ENCODE peak calls at places on chromosomes 13 and 19, in seven cellular contexts. A is NCI-H1092; U is stimulated activated CD8-positive, alpha-beta memory T cell treated with anti-CD3 and anti-CD28 coated beads, Interleukin-7, amount 100 ng/mL, for 48 hours; R is ascending aorta; C is activated CD8-positive, alpha-beta memory T cell treated with anti-CD3 and anti-CD28 coated beads, Interleukin-2, amount 50 U/mL, for 4 hours; D is activated CD4-positive, alpha-beta T cell treated with anti-CD3 and anti-CD28 coated beads for 1 hour; B is T follicular helper cell. F is an unnamed sample.

GRCh38 chr13:98570929-98571372 is 6.0 kb downstream of the STK24 start:
- DNase-seq in A (no peak), U (no peak), R (no peak), C (no peak), D (no peak), B (no peak), F (peak)

GRCh38 chr19:56372281-56372680 is 21.1 kb downstream of the ZNF582 start:
- DNase-seq in A (no peak), U (no peak), R (no peak), C (no peak), D (no peak), B (no peak), F (no peak)

GRCh38 chr13:80884031-80884785 is 543.3 kb upstream of the SPRY2 start:
- DNase-seq in A (no peak), U (no peak), R (no peak), C (no peak), D (no peak), B (no peak), F (no peak)

GRCh38 chr13:78609464-78610205 is 6.3 kb upstream of the POU4F1 start:
- DNase-seq in A (peak), U (no peak), R (no peak), C (no peak), D (no peak), B (no peak), F (no peak)

GRCh38 chr19:47075941-47076340 is 27.5 kb upstream of the TMEM160 start:
- DNase-seq in A (no peak), U (no peak), R (no peak), C (no peak), D (no peak), B (no peak), F (no peak)

GRCh38 chr13:76887070-76887563 is 912 bp upstream of the KCTD12 start:
- DNase-seq in A (no peak), U (no peak), R (no peak), C (no peak), D (no peak), B (no peak), F (no peak)

GRCh38 chr19:45355910-45356309 is 14.5 kb downstream of the ERCC2 start:
- DNase-seq in A (no peak), U (no peak), R (no peak), C (no peak), D (no peak), B (no peak), F (no peak)

GRCh38 chr13:99977912-99978780 is 3.4 kb upstream of the ZIC2 start:
- DNase-seq in A (no peak), U (no peak), R (no peak), C (no peak), D (no peak), B (no peak), F (no peak)

GRCh38 chr19:10690351-10690781 is 10.9 kb upstream of the QTRT1 start:
- DNase-seq in A (no peak), U (no peak), R (no peak), C (no peak), D (no peak), B (no peak), F (no peak)

GRCh38 chr19:2998642-2999041 is 21.3 kb downstream of the TLE6 start:
- DNase-seq in A (no peak), U (no peak), R (no peak), C (no peak), D (no peak), B (no peak), F (no peak)

GRCh38 chr13:48849515-48849914 is 126.2 kb upstream of the FNDC3A start:
- DNase-seq in A (no peak), U (no peak), R (no peak), C (no peak), D (no peak), B (no peak), F (no peak)

GRCh38 chr19:35066121-35066520 is 24.6 kb downstream of the HPN start:
- DNase-seq in A (no peak), U (no peak), R (no peak), C (no peak), D (no peak), B (no peak), F (no peak)

GRCh38 chr13:114101325-114101821 is 31.1 kb downstream of the RASA3 start:
- DNase-seq in A (no peak), U (no peak), R (peak), C (no peak), D (no peak), B (no peak), F (no peak)

GRCh38 chr19:13621413-13621812 is 115.1 kb upstream of the CACNA1A start:
- DNase-seq in A (no peak), U (peak), R (no peak), C (peak), D (no peak), B (no peak), F (no peak)

GRCh38 chr19:55777528-55777927 is 8.6 kb downstream of the RFPL4AL1 start:
- DNase-seq in A (no peak), U (no peak), R (no peak), C (no peak), D (no peak), B (no peak), F (no peak)

GRCh38 chr19:51514866-51515481 is 13.4 kb upstream of the SIGLEC12 start:
- DNase-seq in A (no peak), U (no peak), R (no peak), C (no peak), D (no peak), B (no peak), F (no peak)

GRCh38 chr13:24076124-24076523 is 84.4 kb upstream of the SPATA13 start:
- DNase-seq in A (no peak), U (no peak), R (no peak), C (no peak), D (no peak), B (no peak), F (no peak)

GRCh38 chr13:23898101-23898500 is 799 bp upstream of the C1QTNF9B start:
- DNase-seq in A (no peak), U (no peak), R (no peak), C (no peak), D (no peak), B (no peak), F (no peak)

GRCh38 chr13:82480415-82480814 is 1401.9 kb downstream of the SLITRK1 start:
- DNase-seq in A (no peak), U (no peak), R (no peak), C (no peak), D (no peak), B (no peak), F (no peak)

GRCh38 chr13:90835826-90836225 is 511.7 kb upstream of the MIR17HG start:
- DNase-seq in A (no peak), U (no peak), R (no peak), C (no peak), D (no peak), B (no peak), F (no peak)

GRCh38 chr19:13765395-13766094 is 1.2 kb downstream of the MRI1 start:
- DNase-seq in A (no peak), U (no peak), R (no peak), C (no peak), D (no peak), B (no peak), F (no peak)

GRCh38 chr13:41966671-41967070 is 5.8 kb upstream of the VWA8 start:
- DNase-seq in A (no peak), U (no peak), R (no peak), C (no peak), D (no peak), B (no peak), F (no peak)

GRCh38 chr13:63156816-63157215 is 1741.2 kb upstream of the PCDH20 start:
- DNase-seq in A (no peak), U (no peak), R (no peak), C (no peak), D (no peak), B (no peak), F (no peak)

GRCh38 chr13:22412452-22412851 is 741.6 kb downstream of the FGF9 start:
- DNase-seq in A (no peak), U (no peak), R (no peak), C (no peak), D (no peak), B (no peak), F (no peak)

GRCh38 chr19:21901861-21902260 is 65.9 kb upstream of the ZNF43 start:
- DNase-seq in A (no peak), U (no peak), R (no peak), C (no peak), D (no peak), B (no peak), F (no peak)

GRCh38 chr13:91647361-91647970 is 249.0 kb downstream of the GPC5 start:
- DNase-seq in A (no peak), U (no peak), R (no peak), C (no peak), D (no peak), B (no peak), F (no peak)

GRCh38 chr13:63567031-63567430 is 2151.4 kb upstream of the PCDH20 start:
- DNase-seq in A (no peak), U (no peak), R (no peak), C (no peak), D (no peak), B (no peak), F (no peak)

GRCh38 chr13:80309926-80310325 is 31.0 kb downstream of the SPRY2 start:
- DNase-seq in A (no peak), U (no peak), R (no peak), C (no peak), D (no peak), B (no peak), F (no peak)

GRCh38 chr19:6524326-6524725 is 6.5 kb upstream of the TNFSF9 start:
- DNase-seq in A (no peak), U (no peak), R (no peak), C (no peak), D (no peak), B (no peak), F (no peak)

GRCh38 chr13:61824168-61824567 is 408.5 kb upstream of the PCDH20 start:
- DNase-seq in A (no peak), U (no peak), R (no peak), C (no peak), D (no peak), B (no peak), F (no peak)

GRCh38 chr13:70080030-70080429 is 27.6 kb upstream of the ATXN8OS start:
- DNase-seq in A (peak), U (no peak), R (no peak), C (no peak), D (no peak), B (no peak), F (no peak)

GRCh38 chr13:30569901-30570576 is 47.7 kb upstream of the USPL1 start:
- DNase-seq in A (no peak), U (no peak), R (peak), C (no peak), D (no peak), B (no peak), F (no peak)

GRCh38 chr13:64709079-64709478 is 2521.1 kb downstream of the PCDH9 start:
- DNase-seq in A (no peak), U (no peak), R (no peak), C (no peak), D (no peak), B (no peak), F (no peak)

GRCh38 chr19:53877361-53877766 is 4.6 kb upstream of the PRKCG start:
- DNase-seq in A (no peak), U (no peak), R (no peak), C (no peak), D (no peak), B (peak), F (no peak)

GRCh38 chr19:38561658-38562057 is 56.1 kb downstream of the MAP4K1 start:
- DNase-seq in A (no peak), U (no peak), R (no peak), C (no peak), D (no peak), B (no peak), F (no peak)

GRCh38 chr19:41958367-41959055 is 610 bp downstream of the RABAC1 start:
- DNase-seq in A (peak), U (peak), R (peak), C (peak), D (peak), B (peak), F (peak)

GRCh38 chr19:48368942-48369341 is 4.8 kb downstream of the SYNGR4 start:
- DNase-seq in A (peak), U (no peak), R (no peak), C (no peak), D (no peak), B (no peak), F (no peak)